ENCODE peak calls at places on chromosome X, in eight cellular contexts. C is H54, S is T-helper 2 cell, Y is stromal cell of bone marrow, G is smooth muscle cell of the brain vasculature, R is trophoblast cell, O is astrocyte, L is body of pancreas. N is an unnamed sample.

GRCh38 chrX:113275769-113276168 is 435.1 kb upstream of the AMOT start:
- DNase-seq in C (no peak), S (no peak), Y (no peak), G (no peak), R (no peak), O (no peak), L (no peak), N (no peak)

GRCh38 chrX:53479295-53479694 is 45.1 kb upstream of the HSD17B10 start:
- DNase-seq in C (no peak), S (no peak), Y (no peak), G (no peak), R (no peak), O (peak), L (no peak), N (no peak)

GRCh38 chrX:32877592-32877991 is 333.8 kb downstream of the DMD start:
- DNase-seq in C (no peak), S (no peak), Y (no peak), G (no peak), R (no peak), O (peak), L (no peak), N (no peak)

GRCh38 chrX:57044226-57044625 is 48.9 kb upstream of the SPIN3 start:
- DNase-seq in C (no peak), S (no peak), Y (no peak), G (no peak), R (no peak), O (no peak), L (no peak), N (no peak)

GRCh38 chrX:18351774-18352173 is 2.7 kb downstream of the SCML2 start:
- DNase-seq in C (no peak), S (no peak), Y (no peak), G (no peak), R (no peak), O (no peak), L (no peak), N (no peak)

GRCh38 chrX:34521563-34521962 is 135.5 kb downstream of the TMEM47 start:
- DNase-seq in C (no peak), S (no peak), Y (no peak), G (no peak), R (no peak), O (no peak), L (no peak), N (no peak)

GRCh38 chrX:8520791-8521190 is 56.2 kb downstream of the VCX3B start:
- DNase-seq in C (no peak), S (no peak), Y (no peak), G (no peak), R (no peak), O (peak), L (no peak), N (no peak)

GRCh38 chrX:111652719-111653118 is 28.3 kb upstream of the ALG13 start:
- DNase-seq in C (no peak), S (no peak), Y (no peak), G (no peak), R (no peak), O (no peak), L (no peak), N (no peak)

GRCh38 chrX:123422875-123423274 is 238.8 kb downstream of the GRIA3 start:
- DNase-seq in C (no peak), S (no peak), Y (peak), G (no peak), R (no peak), O (no peak), L (peak), N (no peak)

N was measured in skeletal muscle cell.